ENCODE peak calls at places on chromosomes 7 and 10, in six cellular contexts. O, M, E, L, I and F are unnamed samples.
A peak's percentile ranks its signal among the peaks of the same experiment; 100 is the strongest.

GRCh38 chr7:130070900-130071622 is 727 bp downstream of the KLHDC10 start:
- DNase-seq in L (no peak), M (no peak), I (no peak), O (no peak), E (no peak), F (no peak)

GRCh38 chr10:65518379-65518778 is 1407.5 kb upstream of the LRRTM3 start:
- DNase-seq in O (no peak), E (peak; percentile 75), I (no peak), L (no peak), M (no peak), F (no peak)

GRCh38 chr10:60427148-60427547 is 37.5 kb upstream of the ANK3 start:
- DNase-seq in I (no peak), L (no peak), O (no peak), M (no peak), E (no peak), F (no peak)

GRCh38 chr7:539731-540411 is 20.2 kb upstream of the PDGFA start:
- DNase-seq in O (no peak), E (no peak), I (no peak), M (no peak), L (no peak), F (peak; percentile 92)

GRCh38 chr10:35270100-35270499 is 66.2 kb upstream of the CCNY start:
- DNase-seq in I (no peak), M (no peak), L (no peak), E (no peak), O (no peak), F (no peak)

GRCh38 chr7:97081901-97082300 is 35.6 kb upstream of the SDHAF3 start:
- DNase-seq in M (no peak), O (no peak), E (no peak), L (no peak), I (no peak), F (no peak)

GRCh38 chr7:11343818-11344413 is 370.2 kb downstream of the PHF14 start:
- DNase-seq in I (peak; percentile 57), L (no peak), O (peak; percentile 31), E (peak; percentile 14), M (peak; percentile 9), F (peak; percentile 31)

GRCh38 chr7:72336382-72336886 is 75.7 kb downstream of the CALN1 start:
- DNase-seq in I (no peak), E (no peak), M (no peak), L (no peak), O (no peak), F (no peak)

GRCh38 chr10:131114846-131115245 is 196.7 kb downstream of the TCERG1L start:
- DNase-seq in O (no peak), I (no peak), E (no peak), L (no peak), M (no peak), F (no peak)

GRCh38 chr10:46551701-46552525 is 4.5 kb downstream of the GPRIN2 start:
- DNase-seq in M (no peak), L (no peak), I (no peak), O (no peak), E (no peak), F (peak; percentile 7)

GRCh38 chr7:155887174-155887525 is 74.9 kb upstream of the SHH start:
- DNase-seq in M (no peak), I (no peak), L (no peak), O (no peak), E (no peak), F (no peak)

GRCh38 chr7:152395115-152395514 is 40.7 kb downstream of the KMT2C start:
- DNase-seq in E (peak; percentile 77), L (no peak), I (no peak), M (no peak), O (no peak), F (no peak)

GRCh38 chr10:21978191-21978862 is 25.2 kb downstream of the DNAJC1 start:
- DNase-seq in E (peak; percentile 4), M (no peak), I (no peak), O (peak; percentile 33), L (no peak), F (no peak)

GRCh38 chr7:63030061-63030460 is 968.6 kb upstream of the ZNF722 start:
- DNase-seq in L (no peak), O (no peak), M (no peak), E (no peak), I (no peak), F (no peak)

GRCh38 chr7:44105832-44106231 is 1.7 kb downstream of the AEBP1 start:
- DNase-seq in E (no peak), O (no peak), I (no peak), L (no peak), M (peak; percentile 33), F (no peak)

GRCh38 chr7:636396-636795 is 90.1 kb upstream of the DNAAF5 start:
- DNase-seq in E (peak; percentile 21), O (no peak), L (peak; percentile 38), M (peak; percentile 56), I (no peak), F (peak; percentile 87)

GRCh38 chr7:158272091-158272490 is 315.5 kb downstream of the PTPRN2 start:
- DNase-seq in O (no peak), I (no peak), E (no peak), M (no peak), L (no peak), F (no peak)

GRCh38 chr10:88849224-88849623 is 2.4 kb downstream of the ANKRD22 start:
- DNase-seq in I (no peak), E (peak; percentile 20), O (peak; percentile 53), M (no peak), L (no peak), F (no peak)

GRCh38 chr7:134707663-134708383 is 61.2 kb downstream of the BPGM start:
- DNase-seq in E (no peak), M (no peak), O (no peak), I (no peak), L (no peak), F (no peak)

GRCh38 chr7:116706668-116707126 is 34.7 kb downstream of the MET start:
- DNase-seq in I (no peak), L (no peak), E (peak; percentile 59), M (no peak), O (no peak), F (peak; percentile 45)

GRCh38 chr10:124645496-124646095 is 98.6 kb downstream of the FAM53B start:
- DNase-seq in E (no peak), M (no peak), I (no peak), L (no peak), O (no peak), F (no peak)

GRCh38 chr10:110138197-110138812 is 69.1 kb upstream of the MXI1 start:
- DNase-seq in M (peak; percentile 59), I (peak; percentile 80), O (peak; percentile 62), L (no peak), E (peak; percentile 16), F (no peak)

GRCh38 chr7:155965010-155965409 is 152.7 kb upstream of the SHH start:
- DNase-seq in I (no peak), L (no peak), M (no peak), E (peak; percentile 22), O (no peak), F (no peak)

GRCh38 chr10:132565516-132566209 is 28.1 kb downstream of the INPP5A start:
- DNase-seq in E (no peak), O (no peak), M (no peak), L (no peak), I (no peak), F (no peak)

GRCh38 chr10:3982746-3983442 is 197.9 kb upstream of the KLF6 start:
- DNase-seq in M (no peak), E (no peak), I (no peak), O (peak; percentile 85), L (no peak), F (no peak)
- TF ChIP-seq CTCF in M (no peak), E (no peak), I (no peak), O (no peak), L (no peak), F (no peak)

GRCh38 chr10:116690356-116691078 is 51.8 kb downstream of the HSPA12A start:
- DNase-seq in E (no peak), M (no peak), O (no peak), L (no peak), I (no peak), F (no peak)

GRCh38 chr10:116689744-116690143 is 52.6 kb downstream of the HSPA12A start:
- DNase-seq in O (no peak), L (no peak), E (no peak), I (no peak), M (no peak), F (no peak)

GRCh38 chr10:116692225-116692624 is 50.1 kb downstream of the HSPA12A start:
- DNase-seq in L (no peak), E (no peak), I (no peak), M (no peak), O (no peak), F (no peak)

GRCh38 chr10:116691544-116692126 is 50.7 kb downstream of the HSPA12A start:
- DNase-seq in O (peak; percentile 20), I (no peak), L (no peak), M (no peak), E (no peak), F (no peak)

GRCh38 chr10:116691079-116691398 is 51.3 kb downstream of the HSPA12A start:
- DNase-seq in L (no peak), O (no peak), M (no peak), I (no peak), E (no peak), F (no peak)
- TF ChIP-seq CTCF in L (no peak), O (no peak), M (no peak), I (no peak), E (no peak), F (no peak)

DNA sequence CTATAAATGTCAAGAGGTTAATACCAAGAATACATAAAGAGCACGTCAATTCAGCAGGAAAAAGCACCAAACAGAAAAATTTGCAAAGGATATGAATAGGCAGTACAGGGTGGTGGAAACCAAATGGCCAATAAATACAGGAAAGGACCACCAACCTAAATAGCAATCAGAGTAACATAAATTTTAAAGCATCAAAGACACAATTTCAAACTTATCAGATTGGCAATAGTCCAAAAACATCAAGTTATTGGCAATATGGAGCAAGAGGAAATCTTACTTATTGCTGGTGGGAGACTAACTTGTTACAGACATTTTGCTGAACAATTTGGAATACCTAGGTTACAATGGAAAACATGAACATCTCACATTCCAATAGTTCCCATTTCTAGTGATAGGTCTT is 24.1 kb downstream of the SYPL1 start:
- DNase-seq in M (no peak), O (no peak), E (no peak), I (no peak), L (no peak), F (no peak)
- TF ChIP-seq CTCF in M (no peak), O (no peak), E (no peak), I (no peak), L (no peak), F (no peak)

DNA sequence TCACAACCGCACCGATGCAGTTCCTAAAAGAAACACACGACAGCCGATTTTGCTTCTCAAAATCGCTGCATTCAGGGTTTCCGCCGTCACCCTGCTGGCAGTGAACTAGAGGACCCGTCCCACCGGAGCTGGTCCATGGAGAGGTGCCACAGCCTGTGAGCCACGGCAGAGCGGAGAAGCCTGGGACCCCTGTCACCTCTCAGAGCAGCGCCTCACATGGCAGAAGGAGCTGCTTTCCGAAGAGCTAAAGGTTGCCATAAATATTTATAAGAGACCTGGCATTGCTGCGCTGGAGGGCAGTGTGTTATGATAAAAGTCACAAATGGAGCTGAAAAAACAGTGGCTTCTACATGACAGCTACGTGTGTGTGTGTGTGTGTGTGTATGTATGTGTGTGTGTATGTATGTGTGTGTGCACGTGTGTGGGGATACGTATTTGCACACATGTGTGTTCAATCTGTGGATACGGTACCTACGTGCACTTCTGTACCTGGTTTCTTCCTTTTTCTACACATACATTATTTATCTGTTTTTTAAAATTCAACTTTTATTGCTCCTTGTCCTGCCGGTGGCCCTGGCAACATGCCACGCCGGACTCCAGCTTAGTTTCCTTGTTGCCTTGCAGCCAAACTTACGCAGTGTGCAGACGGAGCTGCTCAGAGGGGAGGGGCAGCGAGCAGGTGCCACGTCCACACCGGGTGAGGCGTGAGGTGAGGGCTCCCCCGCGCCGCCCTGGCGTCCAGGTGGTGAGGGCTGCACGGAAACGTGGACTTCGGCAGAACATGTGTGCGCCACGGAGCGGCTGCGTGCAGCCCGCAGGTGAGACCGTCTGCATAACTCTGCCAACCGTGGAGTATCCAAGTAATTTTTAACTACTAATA is 115.2 kb upstream of the PITRM1 start:
- DNase-seq in M (no peak), I (no peak), O (no peak), E (no peak), L (no peak), F (peak; percentile 75)
- TF ChIP-seq CTCF in M (no peak), I (no peak), O (no peak), E (no peak), L (no peak), F (no peak)